ENCODE peak calls at places on chromosomes 1 and 21, in six cellular contexts. One of them, this sample, is unnamed. For H3K4me1, the result is how much of the 10 kb centered on the place peaks cover.

GRCh38 chr1:7703321-7704213 is 67.5 kb upstream of the VAMP3 start:
- DNase-seq in heart right ventricle: peak
- DNase-seq in mesendoderm: peak
- DNase-seq in stomach: no peak
- DNase-seq in K562: peak
- DNase-seq in heart left ventricle: peak
- DNase-seq in this sample: no peak

GRCh38 chr1:26318338-26319064 is 743 bp downstream of the CD52 start:
- DNase-seq in heart left ventricle: no peak
- DNase-seq in mesendoderm: no peak
- DNase-seq in stomach: no peak
- DNase-seq in K562: no peak
- DNase-seq in heart right ventricle: no peak
- DNase-seq in this sample: no peak

GRCh38 chr1:154736840-154737239 is 128.9 kb upstream of the ADAR start:
- DNase-seq in heart left ventricle: no peak
- DNase-seq in mesendoderm: no peak
- DNase-seq in stomach: no peak
- DNase-seq in heart right ventricle: no peak
- DNase-seq in K562: peak
- DNase-seq in this sample: no peak

GRCh38 chr1:96565546-96565945 is 156.0 kb upstream of the PTBP2 start:
- DNase-seq in K562: no peak
- DNase-seq in mesendoderm: no peak
- DNase-seq in stomach: no peak
- DNase-seq in heart right ventricle: no peak
- DNase-seq in heart left ventricle: no peak
- DNase-seq in this sample: no peak

GRCh38 chr1:15958111-15958510 is 17.8 kb downstream of the ZBTB17 start:
- DNase-seq in stomach: no peak
- DNase-seq in K562: no peak
- DNase-seq in mesendoderm: no peak
- DNase-seq in heart right ventricle: no peak
- DNase-seq in heart left ventricle: no peak
- DNase-seq in this sample: no peak

GRCh38 chr1:8910914-8911313 is 32.4 kb upstream of the ENO1 start:
- DNase-seq in stomach: no peak
- DNase-seq in mesendoderm: no peak
- DNase-seq in heart right ventricle: no peak
- DNase-seq in K562: no peak
- DNase-seq in heart left ventricle: no peak
- DNase-seq in this sample: no peak

GRCh38 chr1:114086601-114087368 is 66.9 kb downstream of the SYT6 start:
- DNase-seq in mesendoderm: no peak
- DNase-seq in heart left ventricle: no peak
- DNase-seq in heart right ventricle: no peak
- DNase-seq in stomach: no peak
- DNase-seq in K562: no peak
- DNase-seq in this sample: no peak

GRCh38 chr1:39378377-39378776 is 113.1 kb upstream of the BMP8A start:
- DNase-seq in stomach: no peak
- DNase-seq in K562: no peak
- DNase-seq in heart left ventricle: no peak
- DNase-seq in mesendoderm: peak
- DNase-seq in heart right ventricle: no peak
- DNase-seq in this sample: no peak

GRCh38 chr21:19440792-19441494 is 1037.4 kb upstream of the TMPRSS15 start:
- DNase-seq in K562: peak
- DNase-seq in heart left ventricle: no peak
- DNase-seq in mesendoderm: no peak
- DNase-seq in heart right ventricle: no peak
- DNase-seq in stomach: no peak
- DNase-seq in this sample: no peak

GRCh38 chr21:41581592-41582228 is 73.8 kb upstream of the TMPRSS2 start:
- DNase-seq in stomach: peak
- DNase-seq in heart left ventricle: no peak
- DNase-seq in mesendoderm: no peak
- DNase-seq in K562: no peak
- DNase-seq in heart right ventricle: no peak
- DNase-seq in this sample: no peak

GRCh38 chr1:234911787-234912186 is 216.8 kb downstream of the TOMM20 start:
- DNase-seq in heart left ventricle: peak
- DNase-seq in K562: no peak
- DNase-seq in mesendoderm: no peak
- DNase-seq in stomach: no peak
- DNase-seq in heart right ventricle: no peak
- DNase-seq in this sample: no peak

GRCh38 chr1:66628951-66629350 is 95.0 kb downstream of the SGIP1 start:
- DNase-seq in stomach: no peak
- DNase-seq in heart left ventricle: no peak
- DNase-seq in K562: no peak
- DNase-seq in mesendoderm: no peak
- DNase-seq in heart right ventricle: no peak
- DNase-seq in this sample: no peak

GRCh38 chr1:19468397-19468956 is 16.9 kb downstream of the CAPZB start:
- DNase-seq in mesendoderm: peak
- DNase-seq in K562: peak
- DNase-seq in stomach: peak
- DNase-seq in heart left ventricle: no peak
- DNase-seq in heart right ventricle: peak
- DNase-seq in this sample: no peak

GRCh38 chr1:85572574-85572973 is 8.0 kb upstream of the CCN1 start:
- DNase-seq in heart right ventricle: no peak
- DNase-seq in mesendoderm: no peak
- DNase-seq in stomach: no peak
- DNase-seq in heart left ventricle: no peak
- DNase-seq in K562: no peak
- DNase-seq in this sample: no peak

GRCh38 chr1:85571830-85572229 is 8.7 kb upstream of the CCN1 start:
- DNase-seq in stomach: no peak
- DNase-seq in heart right ventricle: no peak
- DNase-seq in K562: no peak
- DNase-seq in heart left ventricle: no peak
- DNase-seq in mesendoderm: no peak
- DNase-seq in this sample: no peak

GRCh38 chr1:85571181-85571540 is 9.4 kb upstream of the CCN1 start:
- DNase-seq in heart left ventricle: no peak
- DNase-seq in K562: no peak
- DNase-seq in stomach: no peak
- DNase-seq in mesendoderm: no peak
- DNase-seq in heart right ventricle: no peak
- DNase-seq in this sample: no peak

GRCh38 chr1:85575363-85575995 is 5.1 kb upstream of the CCN1 start:
- DNase-seq in heart right ventricle: no peak
- DNase-seq in K562: no peak
- DNase-seq in heart left ventricle: no peak
- DNase-seq in stomach: no peak
- DNase-seq in mesendoderm: no peak
- DNase-seq in this sample: no peak

DNA sequence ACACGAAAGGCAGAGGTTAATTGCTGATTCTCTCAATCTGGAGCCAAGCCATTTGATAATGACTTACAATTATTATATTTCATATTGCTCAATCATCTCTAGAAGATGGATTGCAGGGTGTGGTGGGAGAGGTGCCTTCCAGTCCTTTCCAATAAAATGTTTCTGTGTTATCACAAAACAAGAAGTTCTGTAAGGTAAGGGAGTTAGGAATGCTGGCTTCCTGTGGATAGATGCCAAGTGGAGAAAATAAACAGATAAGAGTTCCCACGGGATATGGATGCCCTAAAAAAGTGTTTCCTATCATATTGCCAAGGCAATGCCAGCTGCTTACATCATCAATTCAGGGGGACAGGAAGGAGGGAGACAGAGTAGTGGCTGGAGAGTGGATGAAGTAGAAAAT is 7.2 kb upstream of the CCN1 start:
- DNase-seq in mesendoderm: no peak
- DNase-seq in heart left ventricle: no peak
- DNase-seq in stomach: no peak
- DNase-seq in heart right ventricle: no peak
- DNase-seq in K562: no peak
- DNase-seq in this sample: no peak
- H3K4me1 ChIP-seq in mesendoderm: under half
- H3K4me1 ChIP-seq in heart left ventricle: under half
- H3K4me1 ChIP-seq in stomach: under half
- H3K4me1 ChIP-seq in heart right ventricle: under half
- H3K4me1 ChIP-seq in K562: under half
- H3K4me1 ChIP-seq in this sample: half or more

GRCh38 chr1:167782946-167783345 is 61.2 kb downstream of the MPZL1 start:
- DNase-seq in K562: no peak
- DNase-seq in heart left ventricle: no peak
- DNase-seq in heart right ventricle: no peak
- DNase-seq in stomach: no peak
- DNase-seq in mesendoderm: no peak
- DNase-seq in this sample: no peak
- H3K4me3 ChIP-seq in K562: no peak
- H3K4me3 ChIP-seq in heart left ventricle: no peak
- H3K4me3 ChIP-seq in heart right ventricle: no peak
- H3K4me3 ChIP-seq in stomach: no peak
- H3K4me3 ChIP-seq in mesendoderm: no peak
- H3K4me3 ChIP-seq in this sample: no peak

DNA sequence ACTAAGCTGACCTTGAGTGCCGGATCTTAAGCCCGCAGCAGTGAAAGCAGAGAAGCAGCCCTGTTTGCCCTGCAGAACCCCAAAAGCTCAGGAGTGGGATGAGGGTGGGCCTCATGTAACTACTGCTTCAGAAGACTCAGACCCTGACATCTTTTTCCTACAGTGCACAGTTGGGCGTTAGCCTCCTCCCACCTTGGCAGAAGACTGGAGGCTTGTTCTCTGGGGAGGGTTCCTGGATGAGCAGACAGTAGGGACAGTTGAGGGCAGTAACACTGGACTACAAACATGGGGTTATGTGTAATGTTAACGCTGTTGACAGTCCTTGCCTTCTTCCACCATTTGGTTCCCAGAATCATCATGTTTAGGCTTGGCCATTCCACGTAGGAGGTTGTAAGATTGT is 9.6 kb downstream of the CTPS1 start:
- DNase-seq in heart right ventricle: no peak
- DNase-seq in K562: no peak
- DNase-seq in heart left ventricle: no peak
- DNase-seq in stomach: no peak
- DNase-seq in mesendoderm: no peak
- DNase-seq in this sample: no peak
- H3K4me1 ChIP-seq in heart right ventricle: under half
- H3K4me1 ChIP-seq in K562: under half
- H3K4me1 ChIP-seq in heart left ventricle: under half
- H3K4me1 ChIP-seq in stomach: under half
- H3K4me1 ChIP-seq in mesendoderm: under half
- H3K4me1 ChIP-seq in this sample: under half

GRCh38 chr1:173864179-173864867 is 3.5 kb downstream of the GAS5 start:
- DNase-seq in K562: no peak
- DNase-seq in heart left ventricle: no peak
- DNase-seq in mesendoderm: no peak
- DNase-seq in stomach: no peak
- DNase-seq in heart right ventricle: no peak
- DNase-seq in this sample: no peak

GRCh38 chr1:173866462-173866861 is 1.3 kb downstream of the GAS5 start:
- DNase-seq in heart right ventricle: no peak
- DNase-seq in stomach: no peak
- DNase-seq in heart left ventricle: no peak
- DNase-seq in K562: no peak
- DNase-seq in mesendoderm: no peak
- DNase-seq in this sample: no peak

GRCh38 chr1:173863224-173864151 is 4.3 kb downstream of the GAS5 start:
- DNase-seq in heart left ventricle: no peak
- DNase-seq in stomach: no peak
- DNase-seq in mesendoderm: no peak
- DNase-seq in K562: no peak
- DNase-seq in heart right ventricle: no peak
- DNase-seq in this sample: no peak

GRCh38 chr1:173867141-173867752 is 542 bp downstream of the GAS5 start:
- DNase-seq in K562: no peak
- DNase-seq in heart right ventricle: peak
- DNase-seq in mesendoderm: no peak
- DNase-seq in heart left ventricle: no peak
- DNase-seq in stomach: no peak
- DNase-seq in this sample: no peak

DNA sequence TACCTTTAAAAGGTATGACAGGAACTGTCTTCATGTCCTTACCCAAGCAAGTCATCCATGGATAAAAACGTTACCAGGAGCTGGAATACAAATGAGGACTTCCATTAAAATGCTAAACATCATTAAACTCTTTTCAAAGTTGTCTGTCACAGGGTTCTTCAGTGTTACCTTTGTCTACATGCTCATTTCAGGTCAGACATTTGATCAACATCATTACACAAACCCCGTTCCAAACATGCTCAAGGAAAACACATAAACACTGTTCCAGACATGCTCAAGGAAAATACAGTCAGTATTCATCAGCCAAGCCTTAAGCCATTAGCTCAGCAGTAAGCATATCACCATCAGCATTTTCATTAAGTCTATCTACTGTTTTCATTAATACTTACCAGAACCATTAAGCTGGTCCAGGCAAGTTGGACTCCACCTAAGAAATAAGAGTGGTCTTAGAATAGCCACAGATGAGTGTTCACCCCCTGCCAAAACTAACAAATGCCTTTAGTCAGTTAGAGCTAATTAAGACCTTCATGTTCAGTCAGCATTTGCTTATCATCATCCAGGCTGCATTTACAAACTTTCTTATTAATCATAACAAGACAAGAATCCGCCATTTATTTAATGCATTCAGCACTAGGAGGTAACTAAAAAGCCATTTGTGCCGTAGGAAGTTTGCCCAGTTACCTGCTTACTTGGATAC is 2.2 kb downstream of the GAS5 start:
- DNase-seq in mesendoderm: no peak
- DNase-seq in K562: no peak
- DNase-seq in heart left ventricle: no peak
- DNase-seq in heart right ventricle: no peak
- DNase-seq in stomach: no peak
- DNase-seq in this sample: no peak
- H3K4me3 ChIP-seq in mesendoderm: peak
- H3K4me3 ChIP-seq in K562: peak
- H3K4me3 ChIP-seq in heart left ventricle: no peak
- H3K4me3 ChIP-seq in heart right ventricle: peak
- H3K4me3 ChIP-seq in stomach: no peak
- H3K4me3 ChIP-seq in this sample: peak

This sample was measured in adipocyte.